ENCODE peak calls at places on chromosomes 7 and 10, in five cellular contexts. M, D, U, Y and A are unnamed samples.

GRCh38 chr7:116571552-116571951 is 46.7 kb downstream of the CAV1 start:
- DNase-seq in M (peak), D (peak), U (no peak), Y (no peak), A (no peak)

GRCh38 chr7:39674391-39674790 is 51.0 kb downstream of the RALA start:
- DNase-seq in M (no peak), D (no peak), U (no peak), Y (no peak), A (no peak)

GRCh38 chr7:20519641-20520040 is 95.8 kb upstream of the ABCB5 start:
- DNase-seq in M (no peak), D (no peak), U (no peak), Y (no peak), A (no peak)

GRCh38 chr10:103789141-103789540 is 66.2 kb downstream of the SH3PXD2A start:
- DNase-seq in M (no peak), D (no peak), U (no peak), Y (no peak), A (no peak)

GRCh38 chr10:48742891-48743845 is 58.5 kb downstream of the WDFY4 start:
- DNase-seq in M (no peak), D (no peak), U (peak), Y (no peak), A (no peak)

GRCh38 chr10:96292971-96293909 is 11.0 kb upstream of the DNTT start:
- DNase-seq in M (peak), D (peak), U (no peak), Y (no peak), A (no peak)

GRCh38 chr7:27139335-27140107 is 4.0 kb downstream of the HOXA5 start:
- DNase-seq in M (no peak), D (no peak), U (no peak), Y (no peak), A (no peak)

GRCh38 chr10:68406111-68406814 is 814 bp downstream of the RUFY2 start:
- DNase-seq in M (peak), D (peak), U (no peak), Y (no peak), A (no peak)

GRCh38 chr10:101060951-101061813 is 607 bp upstream of the KAZALD1 start:
- DNase-seq in M (peak), D (peak), U (peak), Y (peak), A (peak)

GRCh38 chr10:251982-252582 is 116.8 kb downstream of the ZMYND11 start:
- DNase-seq in M (no peak), D (no peak), U (no peak), Y (no peak), A (no peak)

GRCh38 chr10:3071405-3072198 is 4.3 kb downstream of the PFKP start:
- DNase-seq in M (peak), D (peak), U (no peak), Y (no peak), A (no peak)

GRCh38 chr7:44213872-44214595 is 13.3 kb downstream of the YKT6 start:
- DNase-seq in M (peak), D (peak), U (no peak), Y (no peak), A (peak)
- TF ChIP-seq CTCF in M (peak), D (peak), U (no peak), Y (no peak), A (peak)

DNA sequence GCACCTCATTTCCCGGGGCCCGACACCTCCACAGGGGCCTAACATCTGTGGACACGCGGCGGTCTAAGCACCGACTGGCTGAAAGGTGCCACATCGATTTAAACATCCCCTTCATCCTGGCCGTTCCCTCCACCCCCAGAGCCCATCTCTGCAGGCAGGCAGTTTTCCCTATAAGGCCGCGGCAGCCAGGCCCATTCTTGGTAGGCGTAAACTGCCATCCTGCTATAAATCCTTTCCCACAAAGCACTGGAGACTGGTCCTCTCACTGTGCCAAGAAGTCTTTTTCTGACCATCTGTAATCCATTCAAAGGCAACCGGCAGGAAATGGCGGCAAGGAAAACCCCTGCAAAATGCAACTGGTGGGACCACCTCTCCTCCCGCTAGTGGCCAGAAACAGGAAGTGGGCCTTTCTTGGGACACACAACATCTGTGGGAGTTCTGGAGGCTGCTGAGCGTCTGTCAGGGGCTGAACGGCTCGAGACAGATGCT is 22.4 kb downstream of the ATXN7L1 start:
- DNase-seq in M (no peak), D (peak), U (no peak), Y (no peak), A (no peak)
- TF ChIP-seq CTCF in M (no peak), D (no peak), U (peak), Y (no peak), A (no peak)

GRCh38 chr7:36682102-36682501 is 42.2 kb downstream of the AOAH start:
- DNase-seq in M (no peak), D (no peak), U (no peak), Y (no peak), A (no peak)
- TF ChIP-seq CTCF in M (no peak), D (no peak), U (no peak), Y (no peak), A (no peak)

GRCh38 chr10:71217266-71218045 is 5.1 kb downstream of the UNC5B start:
- DNase-seq in M (no peak), D (peak), U (peak), Y (no peak), A (no peak)
- TF ChIP-seq CTCF in M (no peak), D (no peak), U (no peak), Y (no peak), A (no peak)

DNA sequence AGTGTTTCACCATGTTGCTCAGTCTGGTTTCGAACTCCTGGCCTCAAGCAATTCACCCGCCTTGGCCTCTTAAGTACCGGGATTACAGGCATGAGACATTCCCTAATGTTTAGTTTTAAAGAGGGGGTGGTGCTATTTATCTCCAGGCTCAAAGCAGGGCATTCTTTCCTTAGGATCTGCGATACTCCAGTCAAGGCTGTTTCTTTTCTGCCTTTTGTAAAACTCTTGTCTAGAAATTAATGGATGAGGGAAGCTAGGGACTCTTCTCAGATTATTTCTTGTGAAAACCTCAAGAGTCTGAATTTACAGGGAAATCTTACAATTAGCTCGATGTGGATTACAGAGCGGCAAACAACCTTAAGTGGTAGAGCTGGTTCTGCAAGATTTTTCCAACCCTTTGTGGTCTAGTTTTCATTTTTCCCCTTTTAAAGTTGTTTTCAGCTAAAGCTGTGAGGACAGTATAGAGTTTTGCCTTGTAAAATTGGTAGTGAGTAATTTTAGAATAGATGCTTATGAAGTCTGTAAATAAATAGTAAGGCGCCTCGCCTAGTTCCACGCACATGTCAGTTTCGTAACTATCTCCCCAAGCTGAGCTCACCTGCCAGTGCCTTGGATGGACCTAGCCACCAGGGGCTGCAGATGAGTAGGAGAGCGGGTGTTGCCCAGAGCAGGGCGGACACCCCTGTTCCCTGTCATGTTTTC is 53.1 kb downstream of the CUX1 start:
- DNase-seq in M (peak), D (no peak), U (no peak), Y (no peak), A (no peak)
- TF ChIP-seq CTCF in M (peak), D (no peak), U (peak), Y (no peak), A (no peak)

DNA sequence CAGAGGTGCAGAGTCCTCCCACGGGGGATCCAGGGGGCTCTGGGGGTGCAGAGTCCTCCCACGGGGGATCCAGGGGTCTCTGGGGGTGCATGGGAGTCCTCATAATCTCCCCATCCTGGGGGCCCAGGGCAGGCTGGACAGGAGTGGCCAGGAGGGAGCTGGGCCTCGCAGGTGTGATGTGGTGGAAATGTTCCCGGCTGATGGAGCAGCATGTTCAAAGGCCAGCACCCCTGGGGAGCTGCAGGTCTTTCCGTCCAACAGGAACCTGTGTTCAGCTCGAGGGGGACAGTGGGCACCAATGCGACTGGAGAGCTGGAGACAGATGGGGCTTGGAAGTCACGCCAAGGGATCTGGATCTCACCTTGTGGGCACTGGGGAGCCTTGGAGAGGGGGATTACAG is 38.5 kb upstream of the PSMG3 start:
- DNase-seq in M (no peak), D (no peak), U (no peak), Y (no peak), A (no peak)
- TF ChIP-seq CTCF in M (no peak), D (no peak), U (no peak), Y (no peak), A (no peak)

GRCh38 chr7:137488038-137488437 is 144.5 kb upstream of the PTN start:
- DNase-seq in M (no peak), D (peak), U (no peak), Y (no peak), A (no peak)
- TF ChIP-seq CTCF in M (peak), D (peak), U (peak), Y (no peak), A (peak)

DNA sequence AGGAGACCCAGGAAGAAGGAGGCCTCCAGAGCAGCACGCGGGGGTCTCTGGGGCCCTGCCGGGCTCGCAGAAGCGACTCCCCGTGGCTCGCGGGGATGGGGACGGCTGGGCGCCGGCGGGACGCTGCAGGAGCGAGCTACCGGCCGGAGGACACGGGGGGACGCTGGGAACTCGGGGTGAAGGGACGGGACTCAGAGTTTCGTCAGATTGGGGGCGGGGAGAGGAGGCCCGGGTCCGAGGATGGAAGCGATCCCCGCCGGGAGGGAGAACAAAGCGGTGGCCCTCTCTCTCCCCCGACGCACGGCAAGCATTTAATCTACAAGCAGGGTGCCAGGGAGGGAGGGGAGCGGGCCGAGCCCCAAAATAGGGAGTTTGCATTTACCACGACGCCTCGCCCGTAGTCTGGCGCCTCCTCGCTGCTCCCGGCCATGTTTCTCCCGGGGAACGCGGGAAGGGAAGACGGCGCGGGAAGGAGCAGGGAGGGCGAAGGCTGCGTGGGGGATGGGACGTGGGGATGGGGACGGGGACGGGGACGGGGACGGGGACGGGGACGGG is at the start of gene PRTFDC1:
- DNase-seq in M (peak), D (no peak), U (no peak), Y (peak), A (no peak)
- TF ChIP-seq CTCF in M (no peak), D (peak), U (peak), Y (no peak), A (no peak)

GRCh38 chr10:14616465-14616864 is 158.2 kb downstream of the FAM107B start:
- DNase-seq in M (no peak), D (no peak), U (no peak), Y (no peak), A (no peak)

GRCh38 chr10:14617125-14617524 is 157.6 kb downstream of the FAM107B start:
- DNase-seq in M (no peak), D (no peak), U (no peak), Y (no peak), A (no peak)

GRCh38 chr10:14618669-14619068 is 156.0 kb downstream of the FAM107B start:
- DNase-seq in M (no peak), D (no peak), U (no peak), Y (no peak), A (no peak)

GRCh38 chr10:14621037-14621436 is 153.7 kb downstream of the FAM107B start:
- DNase-seq in M (no peak), D (no peak), U (no peak), Y (no peak), A (no peak)

GRCh38 chr10:14617850-14618249 is 156.8 kb downstream of the FAM107B start:
- DNase-seq in M (peak), D (peak), U (no peak), Y (no peak), A (no peak)
- TF ChIP-seq CTCF in M (no peak), D (peak), U (no peak), Y (no peak), A (no peak)

GRCh38 chr10:58631715-58632114 is 119.0 kb downstream of the BICC1 start:
- DNase-seq in M (no peak), D (no peak), U (no peak), Y (no peak), A (no peak)
- TF ChIP-seq CTCF in M (peak), D (no peak), U (no peak), Y (no peak), A (no peak)